ENCODE peak calls at places on chromosomes 5 and 9, in four cellular contexts. M is K562, O is GM12878, K is H1. H is an unnamed sample.

GRCh38 chr9:76835571-76836283 is 70.2 kb downstream of the PRUNE2 start:
- DNase-seq in M (no peak), K (no peak), O (no peak), H (no peak)

GRCh38 chr5:150297934-150298595 is 4.6 kb downstream of the ARSI start:
- DNase-seq in M (no peak), K (no peak), O (no peak), H (no peak)

GRCh38 chr9:38081356-38082108 is 12.5 kb upstream of the SHB start:
- DNase-seq in M (no peak), O (no peak), K (no peak), H (no peak)

GRCh38 chr9:127065592-127065991 is 56.8 kb downstream of the ANGPTL2 start:
- DNase-seq in M (no peak), O (no peak), K (no peak), H (no peak)

GRCh38 chr5:96516631-96517071 is 83.6 kb upstream of the PCSK1 start:
- DNase-seq in K (no peak), O (no peak), M (no peak), H (no peak)

GRCh38 chr9:115400801-115401200 is 282.8 kb upstream of the TNC start:
- DNase-seq in M (no peak), O (no peak), K (no peak), H (no peak)

GRCh38 chr5:39233783-39234182 is 14.4 kb upstream of the FYB1 start:
- DNase-seq in O (no peak), K (no peak), M (no peak), H (no peak)

GRCh38 chr9:129761293-129761900 is 8.6 kb upstream of the PTGES start:
- DNase-seq in M (no peak), O (no peak), K (no peak), H (no peak)

GRCh38 chr5:74409166-74409706 is 231.3 kb downstream of the ENC1 start:
- DNase-seq in K (no peak), M (no peak), O (no peak), H (no peak)

GRCh38 chr5:43396762-43397304 is 15.4 kb downstream of the CCL28 start:
- DNase-seq in O (peak; percentile 17), K (no peak), M (no peak), H (no peak)

GRCh38 chr9:116141864-116142561 is 11.6 kb upstream of the PAPPA start:
- DNase-seq in K (no peak), O (no peak), M (no peak), H (no peak)

GRCh38 chr5:68265822-68266395 is 50.4 kb downstream of the PIK3R1 start:
- DNase-seq in O (no peak), K (no peak), M (no peak), H (no peak)

GRCh38 chr9:81564632-81565031 is 124.7 kb downstream of the TLE1 start:
- DNase-seq in M (no peak), O (no peak), K (no peak), H (no peak)

GRCh38 chr9:136673088-136673969 is 10.6 kb downstream of the EGFL7 start:
- DNase-seq in K (no peak), O (no peak), M (peak; percentile 75), H (no peak)

GRCh38 chr5:23157169-23157568 is 304.0 kb upstream of the CDH12 start:
- DNase-seq in O (no peak), K (no peak), M (no peak), H (no peak)

GRCh38 chr5:103075442-103075841 is 44.5 kb downstream of the GIN1 start:
- DNase-seq in M (no peak), K (no peak), O (no peak), H (no peak)

GRCh38 chr5:2049876-2050275 is 167.2 kb upstream of the IRX4 start:
- DNase-seq in M (no peak), K (no peak), O (no peak), H (no peak)

GRCh38 chr9:80885894-80886293 is 803.5 kb downstream of the TLE1 start:
- DNase-seq in O (no peak), M (no peak), K (peak; percentile 7), H (no peak)

GRCh38 chr5:124289122-124289521 is 457.3 kb downstream of the ZNF608 start:
- DNase-seq in M (no peak), O (no peak), K (no peak), H (no peak)

GRCh38 chr9:110578896-110579752 is at the start of gene SVEP1:
- DNase-seq in K (no peak), O (no peak), M (no peak), H (no peak)

GRCh38 chr5:169567079-169567478 is 16.5 kb upstream of the SPDL1 start:
- DNase-seq in M (no peak), O (no peak), K (no peak), H (no peak)

GRCh38 chr9:98429613-98430012 is 174.2 kb upstream of the TBC1D2 start:
- DNase-seq in O (no peak), K (no peak), M (peak; percentile 49), H (no peak)

GRCh38 chr5:60649288-60649917 is 50.6 kb downstream of the DEPDC1B start:
- DNase-seq in K (no peak), M (peak; percentile 37), O (peak; percentile 15), H (peak; percentile 33)

GRCh38 chr9:135724186-135724797 is 22.3 kb downstream of the KCNT1 start:
- DNase-seq in M (no peak), K (no peak), O (no peak), H (no peak)

GRCh38 chr5:113043491-113043931 is 66.9 kb downstream of the DCP2 start:
- DNase-seq in K (peak; percentile 41), O (no peak), M (peak; percentile 50), H (no peak)

GRCh38 chr9:2354856-2355255 is 266.7 kb upstream of the VLDLR start:
- DNase-seq in K (no peak), O (no peak), M (no peak), H (no peak)

GRCh38 chr9:115278241-115279035 is 160.5 kb upstream of the TNC start:
- DNase-seq in O (no peak), K (no peak), M (no peak), H (no peak)

GRCh38 chr5:88680253-88681132 is 202.5 kb downstream of the MEF2C start:
- DNase-seq in M (peak; percentile 75), O (no peak), K (no peak), H (peak; percentile 24)

GRCh38 chr5:171418316-171418981 is 998 bp upstream of the FGF18 start:
- DNase-seq in K (peak; percentile 69), M (peak; percentile 85), O (no peak), H (peak; percentile 61)

GRCh38 chr5:62167651-62168050 is 138.4 kb upstream of the KIF2A start:
- DNase-seq in K (no peak), M (no peak), O (no peak), H (no peak)

GRCh38 chr9:131747352-131747751 is 7.5 kb upstream of the RAPGEF1 start:
- DNase-seq in K (no peak), O (no peak), M (peak; percentile 64), H (no peak)

GRCh38 chr5:109691248-109691574 is 1.5 kb downstream of the MAN2A1 start:
- DNase-seq in K (no peak), O (no peak), M (no peak), H (no peak)

GRCh38 chr5:66567474-66567873 is 28.7 kb upstream of the MAST4 start:
- DNase-seq in M (no peak), O (no peak), K (no peak), H (no peak)
- TF ChIP-seq SRF in M (no peak), O (no peak), K (no peak), H (no peak)

GRCh38 chr9:83934569-83935275 is 13.5 kb upstream of the KIF27 start:
- DNase-seq in O (no peak), M (no peak), K (no peak), H (no peak)

GRCh38 chr9:83940590-83941303 is 19.5 kb upstream of the KIF27 start:
- DNase-seq in K (no peak), O (no peak), M (no peak), H (no peak)

GRCh38 chr9:83936523-83936922 is 15.3 kb upstream of the KIF27 start:
- DNase-seq in K (no peak), M (no peak), O (no peak), H (no peak)

GRCh38 chr9:83935276-83935890 is 14.2 kb upstream of the KIF27 start:
- DNase-seq in K (no peak), M (no peak), O (no peak), H (no peak)

GRCh38 chr9:83937861-83938455 is 16.7 kb upstream of the KIF27 start:
- DNase-seq in K (no peak), O (no peak), M (peak; percentile 63), H (peak; percentile 62)
- TF ChIP-seq EGR1 in K (no peak), O (no peak), M (no peak), H (peak; percentile 30)

GRCh38 chr5:32791536-32792240 is 80.6 kb downstream of the NPR3 start:
- DNase-seq in K (no peak), M (no peak), O (no peak), H (no peak)

GRCh38 chr5:32790411-32790951 is 79.4 kb downstream of the NPR3 start:
- DNase-seq in O (no peak), M (no peak), K (no peak), H (no peak)

DNA sequence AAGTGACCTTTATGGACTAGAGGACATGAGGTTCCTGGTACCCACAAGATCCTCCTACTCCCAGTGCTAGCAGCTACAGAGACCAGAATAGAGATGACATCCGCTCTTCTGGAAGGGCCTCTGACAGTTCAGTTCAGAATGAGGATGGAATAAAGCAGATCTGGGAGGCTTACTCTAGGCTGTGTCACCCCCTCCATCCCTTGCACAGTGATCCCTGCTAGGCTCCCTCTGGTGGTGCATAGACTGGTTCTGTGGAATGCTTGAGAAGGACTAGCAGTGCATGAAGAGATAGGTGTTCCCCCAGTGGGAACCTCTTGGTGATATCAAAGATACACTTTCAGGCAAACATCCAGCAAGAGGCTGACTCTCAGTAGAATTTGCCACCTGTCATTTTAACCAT is 83.0 kb downstream of the NPR3 start:
- DNase-seq in O (no peak), M (no peak), K (no peak), H (no peak)
- TF ChIP-seq SRF in O (no peak), M (no peak), K (no peak), H (no peak)

DNA sequence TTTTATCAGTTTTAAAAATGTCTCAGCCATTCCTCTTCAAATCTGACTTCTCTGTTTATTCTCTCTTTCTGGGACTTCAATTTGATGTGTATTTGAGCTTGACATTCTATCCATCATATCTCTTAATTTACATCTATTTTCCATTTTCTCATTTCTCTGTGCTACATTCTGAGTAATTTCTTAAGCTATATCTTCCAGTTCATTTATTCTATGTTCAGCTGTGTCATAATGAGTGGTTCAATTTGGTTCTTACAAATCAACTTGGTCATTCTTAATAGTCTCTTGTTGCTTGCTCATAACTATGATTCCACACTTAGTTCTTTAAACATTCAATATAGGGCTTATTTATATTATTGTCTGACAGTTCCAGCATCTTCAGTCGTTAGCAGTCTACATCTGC is 16.9 kb downstream of the CKMT2 start:
- DNase-seq in K (no peak), M (no peak), O (no peak), H (no peak)
- TF ChIP-seq EGR1 in K (no peak), M (no peak), O (no peak), H (no peak)

DNA sequence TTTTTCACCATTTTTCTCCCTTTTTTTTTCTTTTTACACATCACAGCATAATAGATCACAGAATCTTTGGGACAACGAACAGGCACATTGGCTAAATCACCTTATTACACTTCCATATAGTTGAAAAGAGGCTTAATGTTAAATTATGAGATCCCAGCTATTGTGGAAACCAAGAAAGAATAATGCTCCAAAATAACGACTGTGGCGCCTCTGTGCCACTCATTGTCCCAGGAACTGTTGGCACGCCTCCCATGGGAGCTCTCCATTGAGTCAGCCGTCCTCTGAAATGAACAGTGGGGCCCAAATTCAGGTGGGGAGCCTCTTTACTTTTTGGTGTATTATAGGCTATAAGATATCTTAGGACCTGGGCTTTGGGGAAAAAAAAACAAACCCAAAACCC is 82.2 kb upstream of the NFIB start:
- DNase-seq in O (no peak), K (no peak), M (no peak), H (no peak)
- TF ChIP-seq SRF in O (no peak), K (no peak), M (no peak), H (no peak)

H was measured in HCT116.